ENCODE peak calls at places on chromosome 20, in eight cellular contexts. O is heart left ventricle, F is IMR-90, T is iPS DF 6.9, U is right lobe of liver, P is GM23248, H is right atrium auricular region, I is lower lobe of right lung. Q is an unnamed sample.

GRCh38 chr20:32580970-32581838 is 3.9 kb downstream of the NOL4L start:
- DNase-seq in O (no peak), F (no peak), T (no peak), U (no peak), P (no peak), H (no peak), I (no peak), Q (peak; percentile 40)

GRCh38 chr20:63702751-63703470 is 4.9 kb downstream of the ARFRP1 start:
- DNase-seq in O (peak; percentile 29), F (no peak), T (no peak), U (no peak), P (no peak), H (no peak), I (no peak), Q (no peak)

GRCh38 chr20:18007534-18008292 is 38.9 kb downstream of the MGME1 start:
- DNase-seq in O (no peak), F (no peak), T (no peak), U (peak; percentile 64), P (peak; percentile 13), H (no peak), I (no peak), Q (no peak)

GRCh38 chr20:31691646-31692275 is 30.9 kb downstream of the BCL2L1 start:
- DNase-seq in O (no peak), F (peak; percentile 59), T (no peak), U (no peak), P (peak; percentile 59), H (no peak), I (no peak), Q (no peak)

GRCh38 chr20:63395723-63396122 is 34.6 kb upstream of the CHRNA4 start:
- DNase-seq in O (no peak), F (no peak), T (no peak), U (no peak), P (no peak), H (no peak), I (no peak), Q (no peak)

GRCh38 chr20:63585616-63586565 is 11.9 kb upstream of the HELZ2 start:
- DNase-seq in O (no peak), F (no peak), T (no peak), U (peak; percentile 45), P (no peak), H (no peak), I (no peak), Q (no peak)

GRCh38 chr20:62069741-62070216 is 4.1 kb upstream of the TAF4 start:
- DNase-seq in O (no peak), F (peak; percentile 70), T (no peak), U (no peak), P (peak; percentile 87), H (no peak), I (no peak), Q (no peak)

GRCh38 chr20:40251284-40251932 is 437.6 kb downstream of the MAFB start:
- DNase-seq in O (no peak), F (peak; percentile 15), T (peak; percentile 77), U (peak; percentile 56), P (peak; percentile 60), H (no peak), I (peak; percentile 48), Q (no peak)

GRCh38 chr20:24389686-24390085 is 79.7 kb upstream of the SYNDIG1 start:
- DNase-seq in O (peak; percentile 32), F (no peak), T (no peak), U (no peak), P (no peak), H (no peak), I (peak; percentile 42), Q (peak; percentile 62)

GRCh38 chr20:3995067-3995748 is 20.1 kb downstream of the RNF24 start:
- DNase-seq in O (no peak), F (peak; percentile 44), T (no peak), U (no peak), P (peak; percentile 83), H (no peak), I (no peak), Q (no peak)

GRCh38 chr20:32510601-32511357 is 74.4 kb downstream of the NOL4L start:
- DNase-seq in O (no peak), F (no peak), T (no peak), U (peak; percentile 36), P (no peak), H (no peak), I (no peak), Q (no peak)

GRCh38 chr20:4604580-4604979 is 117.1 kb upstream of the PRND start:
- DNase-seq in O (no peak), F (no peak), T (no peak), U (no peak), P (no peak), H (no peak), I (no peak), Q (no peak)

GRCh38 chr20:4234128-4234527 is 218.8 kb upstream of the RNF24 start:
- DNase-seq in O (no peak), F (peak; percentile 76), T (no peak), U (no peak), P (peak; percentile 81), H (no peak), I (no peak), Q (no peak)

GRCh38 chr20:32544260-32544722 is 40.8 kb downstream of the NOL4L start:
- DNase-seq in O (no peak), F (no peak), T (no peak), U (no peak), P (no peak), H (no peak), I (no peak), Q (no peak)

GRCh38 chr20:40863337-40863919 is 165.2 kb upstream of the TOP1 start:
- DNase-seq in O (no peak), F (no peak), T (no peak), U (no peak), P (no peak), H (no peak), I (no peak), Q (no peak)

GRCh38 chr20:61170521-61170920 is 81.5 kb upstream of the CDH4 start:
- DNase-seq in O (no peak), F (no peak), T (no peak), U (no peak), P (no peak), H (no peak), I (no peak), Q (no peak)

GRCh38 chr20:18224968-18225568 is 63.3 kb upstream of the ZNF133 start:
- DNase-seq in O (peak; percentile 52), F (peak; percentile 64), T (no peak), U (no peak), P (peak; percentile 87), H (no peak), I (no peak), Q (no peak)

GRCh38 chr20:24634855-24635254 is 165.4 kb downstream of the SYNDIG1 start:
- DNase-seq in O (peak; percentile 46), F (peak; percentile 94), T (no peak), U (no peak), P (peak; percentile 95), H (peak; percentile 62), I (no peak), Q (no peak)

GRCh38 chr20:4071177-4071723 is 55.9 kb upstream of the RNF24 start:
- DNase-seq in O (no peak), F (no peak), T (no peak), U (no peak), P (no peak), H (no peak), I (no peak), Q (no peak)

GRCh38 chr20:34904202-34904621 is 27.8 kb downstream of the ACSS2 start:
- DNase-seq in O (no peak), F (no peak), T (no peak), U (no peak), P (no peak), H (no peak), I (no peak), Q (no peak)
- H3K27ac ChIP-seq in O (peak overlapping the region; percentile 4), F (no peak overlapping the region), T (no peak overlapping the region), U (peak overlapping the region; percentile 13), P (no peak overlapping the region), H (peak overlapping the region; percentile 11), I (no peak overlapping the region), Q (no peak overlapping the region)

DNA sequence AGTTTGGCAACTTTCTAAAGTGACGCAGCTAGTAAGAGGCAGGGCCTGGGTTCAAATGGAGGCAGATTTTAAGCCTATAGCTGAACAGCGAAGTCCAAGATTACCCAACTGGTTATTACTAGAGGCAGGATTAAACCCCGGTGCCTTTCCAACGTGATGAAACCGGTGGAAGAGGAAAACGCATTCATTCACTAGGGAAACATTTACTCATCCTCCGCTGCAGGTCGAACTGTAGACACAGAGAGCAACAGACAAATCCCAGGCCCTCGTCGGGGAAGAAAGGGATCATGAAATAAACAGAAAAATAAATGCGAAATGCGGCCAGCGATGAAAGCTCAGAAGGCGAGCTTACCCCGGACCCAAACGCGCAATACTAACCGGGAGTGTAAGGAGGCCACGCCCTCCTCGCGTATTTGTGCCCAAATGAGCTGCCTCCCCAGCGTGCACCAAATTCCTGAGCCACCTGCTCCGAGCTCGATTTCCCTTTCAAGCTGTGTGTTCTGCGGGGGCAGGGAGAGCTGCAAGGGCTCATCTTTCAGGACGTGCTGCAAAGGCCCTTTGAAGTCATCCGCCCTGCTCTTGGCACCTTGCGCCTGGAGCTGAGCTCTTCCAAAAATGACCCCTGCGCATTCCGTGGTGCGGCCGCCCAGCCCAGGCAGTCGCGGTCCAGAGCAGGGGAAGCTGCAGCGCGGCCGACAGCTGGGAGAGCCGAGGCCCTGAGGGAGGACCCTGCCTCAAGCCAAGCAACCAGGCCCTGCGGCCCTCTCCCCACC is 46.9 kb downstream of the PDYN start:
- DNase-seq in O (peak; percentile 45), F (peak; percentile 17), T (peak; percentile 88), U (peak; percentile 59), P (no peak), H (peak; percentile 75), I (peak; percentile 69), Q (no peak)
- H3K4me3 ChIP-seq in O (peak overlapping the region; percentile 34), F (no peak overlapping the region), T (peak overlapping the region; percentile 18), U (no peak overlapping the region), P (no peak overlapping the region), H (peak overlapping the region; percentile 28), I (peak overlapping the region; percentile 33), Q (no peak overlapping the region)

GRCh38 chr20:50717312-50717711 is 14.1 kb upstream of the PARD6B start:
- DNase-seq in O (no peak), F (no peak), T (no peak), U (no peak), P (no peak), H (no peak), I (no peak), Q (no peak)

GRCh38 chr20:50719328-50719727 is 12.1 kb upstream of the PARD6B start:
- DNase-seq in O (no peak), F (no peak), T (no peak), U (no peak), P (no peak), H (no peak), I (no peak), Q (no peak)

GRCh38 chr20:50720582-50720981 is 10.8 kb upstream of the PARD6B start:
- DNase-seq in O (no peak), F (no peak), T (no peak), U (no peak), P (no peak), H (no peak), I (no peak), Q (no peak)

GRCh38 chr20:50716518-50716917 is 14.9 kb upstream of the PARD6B start:
- DNase-seq in O (no peak), F (no peak), T (no peak), U (no peak), P (no peak), H (no peak), I (no peak), Q (no peak)

GRCh38 chr20:50717974-50718761 is 13.2 kb upstream of the PARD6B start:
- DNase-seq in O (no peak), F (no peak), T (no peak), U (no peak), P (no peak), H (no peak), I (no peak), Q (no peak)
- H3K27ac ChIP-seq in O (no peak overlapping the region), F (no peak overlapping the region), T (no peak overlapping the region), U (no peak overlapping the region), P (no peak overlapping the region), H (peak overlapping the region; percentile 35), I (no peak overlapping the region), Q (no peak overlapping the region)

GRCh38 chr20:58907481-58908137 is 55.1 kb downstream of the GNAS start:
- DNase-seq in O (peak; percentile 94), F (peak; percentile 99), T (no peak), U (peak; percentile 71), P (peak; percentile 100), H (peak; percentile 97), I (peak; percentile 88), Q (peak; percentile 67)
- H3K4me3 ChIP-seq in O (peak overlapping the region; percentile 30), F (no peak overlapping the region), T (no peak overlapping the region), U (no peak overlapping the region), P (peak overlapping the region; percentile 61), H (peak overlapping the region; percentile 27), I (peak overlapping the region; percentile 38), Q (peak overlapping the region; percentile 8)